ENCODE peak calls at places on chromosomes 13 and 19, in five cellular contexts. X, L, C, G and J are unnamed samples.

GRCh38 chr13:73622375-73622774 is 511.8 kb downstream of the KLF12 start:
- DNase-seq in X (no peak), L (no peak), C (no peak), G (no peak), J (no peak)

GRCh38 chr13:23175920-23176319 is 4.9 kb upstream of the SGCG start:
- DNase-seq in X (no peak), L (no peak), C (no peak), G (no peak), J (no peak)

GRCh38 chr19:10962863-10963262 is 2.0 kb downstream of the SMARCA4 start:
- DNase-seq in X (no peak), L (no peak), C (no peak), G (no peak), J (no peak)

GRCh38 chr13:63873936-63874335 is 2458.3 kb upstream of the PCDH20 start:
- DNase-seq in X (no peak), L (no peak), C (no peak), G (no peak), J (no peak)

GRCh38 chr19:5037936-5038335 is 69.0 kb downstream of the KDM4B start:
- DNase-seq in X (no peak), L (no peak), C (no peak), G (no peak), J (no peak)

GRCh38 chr13:51717786-51718398 is 86.1 kb downstream of the DHRS12 start:
- DNase-seq in X (no peak), L (no peak), C (no peak), G (no peak), J (no peak)

GRCh38 chr13:99677388-99677951 is 176.2 kb downstream of the TM9SF2 start:
- DNase-seq in X (no peak), L (no peak), C (no peak), G (no peak), J (no peak)

GRCh38 chr19:50832666-50833065 is 708 bp downstream of the KLK15 start:
- DNase-seq in X (no peak), L (no peak), C (no peak), G (no peak), J (no peak)

GRCh38 chr13:40562975-40563349 is 103.5 kb downstream of the FOXO1 start:
- DNase-seq in X (no peak), L (no peak), C (no peak), G (no peak), J (no peak)

GRCh38 chr13:41144576-41144975 is 12.0 kb upstream of the KBTBD6 start:
- DNase-seq in X (no peak), L (no peak), C (no peak), G (no peak), J (no peak)

GRCh38 chr13:103694471-103694870 is 628.3 kb upstream of the SLC10A2 start:
- DNase-seq in X (no peak), L (no peak), C (no peak), G (peak), J (no peak)

GRCh38 chr19:48645652-48646191 is at the start of gene CA11:
- DNase-seq in X (no peak), L (no peak), C (no peak), G (no peak), J (no peak)

GRCh38 chr19:35757231-35757748 is 461 bp upstream of the HSPB6 start:
- DNase-seq in X (peak), L (no peak), C (peak), G (peak), J (no peak)

GRCh38 chr13:51684076-51684475 is 99.8 kb downstream of the WDFY2 start:
- DNase-seq in X (no peak), L (no peak), C (no peak), G (no peak), J (no peak)

GRCh38 chr19:18198374-18198773 is 5.4 kb downstream of the MPV17L2 start:
- DNase-seq in X (no peak), L (no peak), C (no peak), G (no peak), J (no peak)

GRCh38 chr13:23753523-23753922 is 135.7 kb downstream of the MIPEP start:
- DNase-seq in X (no peak), L (no peak), C (peak), G (no peak), J (peak)